ENCODE peak calls at places on chromosomes 16 and 17, in ten cellular contexts. U, Y, W, S, Z, F, O, C, D and J are unnamed samples.

GRCh38 chr16:20040011-20040410 is 33.7 kb downstream of the GPR139 start:
- DNase-seq in U (no peak), Y (no peak), W (no peak), S (no peak), Z (no peak), F (no peak), O (no peak), C (no peak), D (no peak), J (no peak)

GRCh38 chr16:88760424-88761142 is 24.4 kb downstream of the PIEZO1 start:
- DNase-seq in U (no peak), Y (no peak), W (no peak), S (peak), Z (no peak), F (no peak), O (no peak), C (no peak), D (peak), J (no peak)

GRCh38 chr17:31297090-31297489 is at the start of gene OMG:
- DNase-seq in U (no peak), Y (no peak), W (no peak), S (no peak), Z (no peak), F (no peak), O (no peak), C (no peak), D (no peak), J (no peak)

GRCh38 chr17:40316571-40317344 is 7.8 kb downstream of the RARA start:
- DNase-seq in U (peak), Y (peak), W (peak), S (peak), Z (no peak), F (peak), O (peak), C (peak), D (peak), J (peak)

GRCh38 chr16:79752421-79752820 is 151.9 kb upstream of the MAF start:
- DNase-seq in U (no peak), Y (no peak), W (no peak), S (no peak), Z (no peak), F (no peak), O (no peak), C (no peak), D (no peak), J (no peak)

GRCh38 chr17:4854181-4854681 is 21.1 kb downstream of the MINK1 start:
- DNase-seq in U (no peak), Y (no peak), W (no peak), S (no peak), Z (no peak), F (no peak), O (no peak), C (peak), D (peak), J (no peak)

GRCh38 chr16:65884018-65884417 is 482.5 kb upstream of the CDH5 start:
- DNase-seq in U (no peak), Y (no peak), W (no peak), S (no peak), Z (no peak), F (no peak), O (no peak), C (peak), D (no peak), J (no peak)

GRCh38 chr16:75733305-75734141 is 7.2 kb upstream of the CPHXL start:
- DNase-seq in U (no peak), Y (no peak), W (peak), S (no peak), Z (no peak), F (no peak), O (no peak), C (peak), D (peak), J (peak)

GRCh38 chr17:82269138-82269881 is 4.2 kb downstream of the CSNK1D start:
- DNase-seq in U (no peak), Y (no peak), W (no peak), S (peak), Z (no peak), F (no peak), O (no peak), C (no peak), D (no peak), J (no peak)

GRCh38 chr16:78237346-78237745 is 137.9 kb downstream of the WWOX start:
- DNase-seq in U (no peak), Y (peak), W (peak), S (no peak), Z (no peak), F (no peak), O (no peak), C (no peak), D (no peak), J (no peak)

GRCh38 chr16:11128211-11129123 is 127.5 kb downstream of the SOCS1 start:
- DNase-seq in U (peak), Y (peak), W (peak), S (no peak), Z (no peak), F (no peak), O (no peak), C (peak), D (no peak), J (peak)

GRCh38 chr16:75861981-75862380 is 135.7 kb upstream of the CPHXL start:
- DNase-seq in U (no peak), Y (no peak), W (no peak), S (no peak), Z (no peak), F (no peak), O (no peak), C (no peak), D (no peak), J (no peak)

GRCh38 chr17:61208301-61209098 is 191.1 kb upstream of the TBX2 start:
- DNase-seq in U (no peak), Y (no peak), W (no peak), S (no peak), Z (no peak), F (no peak), O (no peak), C (peak), D (no peak), J (no peak)

GRCh38 chr17:10224592-10225195 is 26.3 kb upstream of the GAS7 start:
- DNase-seq in U (no peak), Y (no peak), W (no peak), S (no peak), Z (no peak), F (no peak), O (no peak), C (no peak), D (no peak), J (peak)

GRCh38 chr17:68383443-68384321 is 73.6 kb downstream of the WIPI1 start:
- DNase-seq in U (no peak), Y (peak), W (no peak), S (no peak), Z (no peak), F (no peak), O (no peak), C (peak), D (no peak), J (peak)
- H3K27ac ChIP-seq in U (peak), Y (peak), W (no peak), S (peak), Z (peak), F (no peak), O (peak), C (peak), D (no peak), J (peak)

GRCh38 chr17:57045868-57046671 is 39.0 kb upstream of the AKAP1 start:
- DNase-seq in U (peak), Y (no peak), W (no peak), S (peak), Z (no peak), F (no peak), O (no peak), C (no peak), D (no peak), J (no peak)

GRCh38 chr17:57048096-57048495 is 37.0 kb upstream of the AKAP1 start:
- DNase-seq in U (no peak), Y (no peak), W (no peak), S (no peak), Z (no peak), F (no peak), O (no peak), C (no peak), D (no peak), J (no peak)

GRCh38 chr17:57043276-57043675 is 41.8 kb upstream of the AKAP1 start:
- DNase-seq in U (peak), Y (no peak), W (no peak), S (no peak), Z (no peak), F (peak), O (no peak), C (no peak), D (no peak), J (no peak)

GRCh38 chr17:57040571-57040970 is 44.5 kb upstream of the AKAP1 start:
- DNase-seq in U (no peak), Y (no peak), W (no peak), S (no peak), Z (no peak), F (no peak), O (no peak), C (no peak), D (no peak), J (no peak)

DNA sequence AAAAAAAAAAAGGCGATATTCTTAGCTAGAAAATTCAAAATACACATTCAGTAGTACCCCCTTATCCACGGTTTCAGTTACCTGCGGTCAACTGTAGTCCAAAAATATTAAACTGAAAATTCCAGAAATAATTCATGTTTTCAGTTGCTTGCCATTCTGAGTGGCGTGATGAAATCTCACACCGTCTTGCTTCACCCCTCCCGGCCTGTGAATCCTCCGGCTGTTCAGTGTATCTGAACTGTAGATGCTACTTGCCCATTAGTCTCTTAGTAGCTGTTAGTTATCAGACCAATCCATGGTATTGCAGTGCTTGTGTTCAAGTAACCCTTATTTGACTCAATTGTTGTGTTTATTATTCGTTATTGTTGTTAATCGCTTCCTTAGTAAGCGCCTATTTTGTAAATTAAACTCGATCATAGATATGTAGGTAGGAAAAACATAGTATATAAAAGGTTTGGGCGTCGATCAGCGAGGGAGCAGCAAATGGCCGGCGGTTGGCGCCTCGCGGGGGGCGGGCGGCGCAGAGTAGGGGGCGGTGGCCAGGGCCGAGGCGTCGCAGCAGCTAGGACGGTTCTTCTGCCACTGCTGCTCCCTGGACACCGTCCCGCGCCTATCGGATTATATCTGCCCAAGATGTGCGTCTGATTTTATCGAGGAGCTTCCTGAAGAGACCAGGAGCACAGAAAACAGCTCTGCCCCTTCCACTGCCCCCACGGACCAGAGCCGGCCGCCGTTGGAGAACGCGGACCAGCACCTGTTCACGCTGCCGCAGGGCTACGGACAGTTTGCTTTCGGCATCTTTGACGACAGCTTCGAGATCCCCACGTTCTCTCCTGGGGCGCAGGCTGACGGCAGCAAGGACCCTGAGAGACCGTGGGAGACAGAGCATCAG is 39.8 kb upstream of the AKAP1 start:
- DNase-seq in U (no peak), Y (no peak), W (no peak), S (peak), Z (no peak), F (no peak), O (no peak), C (no peak), D (no peak), J (no peak)
- TF ChIP-seq CTCF in U (no peak), Y (no peak), W (no peak), S (no peak), Z (no peak), F (no peak), O (no peak), C (no peak), D (no peak), J (no peak)

GRCh38 chr16:842631-843560 is 42.4 kb upstream of the GNG13 start:
- DNase-seq in U (no peak), Y (no peak), W (no peak), S (no peak), Z (no peak), F (no peak), O (no peak), C (no peak), D (no peak), J (no peak)

GRCh38 chr16:845349-845740 is 44.8 kb upstream of the GNG13 start:
- DNase-seq in U (no peak), Y (no peak), W (no peak), S (no peak), Z (no peak), F (no peak), O (no peak), C (no peak), D (no peak), J (no peak)

GRCh38 chr16:843771-844170 is 43.2 kb upstream of the GNG13 start:
- DNase-seq in U (no peak), Y (no peak), W (peak), S (no peak), Z (no peak), F (no peak), O (no peak), C (no peak), D (no peak), J (no peak)

GRCh38 chr16:847151-847550 is 46.6 kb upstream of the GNG13 start:
- DNase-seq in U (no peak), Y (no peak), W (no peak), S (no peak), Z (no peak), F (no peak), O (no peak), C (no peak), D (no peak), J (no peak)

DNA sequence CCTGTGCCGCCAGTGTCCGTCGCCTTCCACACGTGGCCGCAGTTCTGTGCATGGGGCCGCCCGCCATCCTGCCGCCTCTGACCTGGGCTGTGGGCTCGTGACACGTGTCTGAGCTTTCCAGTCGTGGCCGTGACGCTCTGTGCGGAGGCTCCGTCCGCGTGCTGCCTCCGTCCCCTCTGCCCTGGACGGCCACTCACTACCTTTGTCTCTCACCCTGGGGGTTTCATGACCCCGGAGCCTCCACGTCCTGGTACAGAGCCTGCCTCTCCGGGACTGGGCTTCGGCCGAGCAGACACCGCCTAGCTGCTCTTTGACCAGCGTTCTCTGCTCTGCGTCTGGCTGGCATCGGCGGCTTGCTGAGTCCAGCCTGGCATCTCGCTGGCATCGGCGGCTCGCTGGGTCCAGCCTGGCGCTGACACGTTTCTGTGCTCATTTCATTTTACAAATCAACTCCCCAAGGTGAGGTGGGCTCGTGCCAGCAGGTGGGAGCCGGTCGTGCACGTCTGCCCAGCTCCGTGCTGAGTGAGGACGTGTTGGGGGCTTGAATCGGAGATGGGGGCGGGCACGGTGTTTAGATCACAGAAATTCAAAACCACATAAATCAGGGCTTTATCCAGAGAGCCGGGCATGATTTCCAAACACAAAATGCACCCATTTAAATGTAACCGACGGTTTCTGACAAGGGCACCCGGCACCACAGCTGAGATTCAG is 44.3 kb upstream of the GNG13 start:
- DNase-seq in U (no peak), Y (no peak), W (no peak), S (no peak), Z (no peak), F (no peak), O (no peak), C (no peak), D (no peak), J (no peak)
- TF ChIP-seq POLR2A in U (no peak), Y (no peak), W (no peak), S (no peak), Z (no peak), F (no peak), O (no peak), C (no peak), D (no peak), J (no peak)

GRCh38 chr16:84649511-84649861 is 1.2 kb downstream of the KLHL36 start:
- DNase-seq in U (no peak), Y (no peak), W (no peak), S (no peak), Z (no peak), F (no peak), O (no peak), C (no peak), D (no peak), J (no peak)
- H3K27ac ChIP-seq in U (peak), Y (peak), W (peak), S (no peak), Z (peak), F (peak), O (no peak), C (peak), D (peak), J (peak)

GRCh38 chr16:17211797-17212196 is 259.0 kb downstream of the XYLT1 start:
- DNase-seq in U (no peak), Y (no peak), W (no peak), S (no peak), Z (no peak), F (no peak), O (no peak), C (no peak), D (no peak), J (no peak)

GRCh38 chr16:17205279-17206139 is 265.3 kb downstream of the XYLT1 start:
- DNase-seq in U (peak), Y (no peak), W (no peak), S (no peak), Z (no peak), F (peak), O (no peak), C (peak), D (peak), J (no peak)

GRCh38 chr16:17204248-17205043 is 266.3 kb downstream of the XYLT1 start:
- DNase-seq in U (no peak), Y (no peak), W (no peak), S (no peak), Z (no peak), F (no peak), O (no peak), C (no peak), D (no peak), J (no peak)

GRCh38 chr16:17206712-17207111 is 264.0 kb downstream of the XYLT1 start:
- DNase-seq in U (no peak), Y (no peak), W (no peak), S (no peak), Z (no peak), F (no peak), O (no peak), C (no peak), D (no peak), J (no peak)
- TF ChIP-seq CTCF in U (no peak), Y (no peak), W (no peak), S (no peak), Z (no peak), F (peak), O (no peak), C (no peak), D (no peak), J (no peak)

DNA sequence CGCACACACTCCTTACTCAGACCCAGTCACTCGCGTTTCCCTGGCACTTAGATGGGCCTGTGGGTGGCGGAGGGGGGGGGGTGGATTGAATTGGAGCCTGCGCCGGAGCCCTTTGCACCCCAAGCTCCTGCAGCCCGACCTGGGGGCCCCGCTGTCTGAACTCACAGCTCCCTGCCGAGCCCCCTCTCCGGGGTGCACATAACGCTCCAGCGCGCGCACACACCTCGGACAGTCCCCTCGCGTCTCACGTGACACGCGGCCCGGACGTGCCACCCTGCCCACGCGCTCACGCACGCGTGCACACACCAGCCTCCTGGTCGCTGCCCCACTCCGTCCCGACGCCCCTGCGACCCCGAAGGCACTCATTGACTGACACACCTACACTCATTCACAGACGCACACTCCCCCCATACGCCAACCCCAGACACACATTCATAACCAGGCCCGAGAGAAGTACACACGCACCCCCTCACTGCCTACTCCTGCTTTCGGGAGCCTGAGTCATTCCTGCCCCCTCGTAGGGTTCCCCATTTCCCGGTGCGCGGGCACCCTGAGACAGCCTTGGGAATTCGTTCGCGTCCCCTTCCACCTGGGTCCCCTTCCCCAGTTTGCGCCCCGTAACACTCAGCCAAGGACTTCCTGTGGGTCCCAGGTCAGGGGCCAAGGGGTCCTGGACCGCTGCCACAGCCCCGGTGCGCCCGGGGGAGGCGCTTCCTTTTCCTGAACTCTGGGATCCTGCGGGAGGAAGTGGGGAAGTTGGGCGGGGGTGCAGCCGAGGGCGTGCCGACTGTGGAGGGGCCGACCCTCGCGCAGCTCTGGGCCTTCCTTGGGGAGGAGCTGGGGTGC is 1.1 kb downstream of the TBKBP1 start:
- DNase-seq in U (peak), Y (peak), W (peak), S (peak), Z (peak), F (peak), O (no peak), C (peak), D (peak), J (peak)
- TF ChIP-seq POLR2A in U (no peak), Y (no peak), W (no peak), S (no peak), Z (peak), F (no peak), O (no peak), C (no peak), D (peak), J (no peak)

GRCh38 chr16:67199011-67199807 is at the start of gene ELMO3:
- DNase-seq in U (peak), Y (no peak), W (peak), S (peak), Z (no peak), F (peak), O (no peak), C (no peak), D (peak), J (no peak)
- H3K27ac ChIP-seq in U (peak), Y (no peak), W (no peak), S (peak), Z (no peak), F (peak), O (no peak), C (no peak), D (peak), J (no peak)

DNA sequence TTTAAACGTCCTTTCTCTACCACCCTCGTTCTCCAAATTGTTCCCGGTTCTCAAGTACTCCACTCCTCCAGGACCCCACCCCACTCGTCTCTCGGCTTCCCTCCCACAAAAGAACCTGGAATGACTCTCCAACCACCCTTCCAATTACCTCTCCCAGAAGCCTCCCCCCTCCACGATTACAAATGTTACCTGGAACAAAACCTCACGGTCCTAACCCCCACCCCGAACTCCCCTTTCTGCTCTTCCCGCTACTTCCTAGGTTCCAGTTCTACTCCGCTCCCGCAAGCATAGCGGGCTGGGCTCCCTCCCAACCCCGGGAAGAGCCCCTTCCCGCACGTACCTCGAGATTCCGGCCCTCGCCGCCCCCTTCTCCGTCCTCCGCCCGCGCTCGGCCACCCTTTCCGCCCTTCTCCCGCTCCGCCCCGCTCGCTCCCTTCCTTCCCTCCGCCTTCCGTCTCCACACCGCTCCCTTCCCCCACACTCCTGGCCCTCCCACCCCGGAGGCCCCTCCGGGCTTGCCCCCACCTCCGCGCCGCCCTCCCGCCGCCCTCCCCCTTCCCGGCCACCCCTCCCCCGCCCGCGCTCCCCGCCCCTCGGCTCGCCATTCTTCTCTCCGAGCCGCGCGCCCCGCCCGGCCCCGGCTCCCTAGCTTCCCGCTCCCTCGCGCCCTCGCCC is 502 bp downstream of the CHTF8 start:
- DNase-seq in U (peak), Y (peak), W (peak), S (peak), Z (peak), F (peak), O (peak), C (peak), D (peak), J (peak)
- TF ChIP-seq CTCF in U (no peak), Y (no peak), W (no peak), S (no peak), Z (no peak), F (no peak), O (no peak), C (no peak), D (no peak), J (no peak)